ENCODE peak calls at places on chromosomes 13 and 19, in ten cellular contexts. Q is AG08395, D is NCI-H1092, M is SHP77, Y is endodermal cell, E is ACHN, O is dorsolateral prefrontal cortex, W is iris pigment epithelial cell, J is nephron progenitor cell, X is GM23338. G is an unnamed sample.

GRCh38 chr19:39377373-39378362 is 13.2 kb downstream of the PAF1 start:
- DNase-seq in Q (no peak), D (no peak), M (no peak), Y (no peak), E (no peak), O (no peak), W (no peak), J (no peak), X (no peak), G (no peak)

GRCh38 chr13:46495647-46496046 is 57.3 kb upstream of the LRCH1 start:
- DNase-seq in Q (peak; percentile 7), D (no peak), M (no peak), Y (no peak), E (no peak), O (no peak), W (no peak), J (no peak), X (no peak), G (no peak)

GRCh38 chr13:58573742-58574141 is 942.2 kb downstream of the PCDH17 start:
- DNase-seq in Q (no peak), D (no peak), M (no peak), Y (no peak), E (no peak), O (no peak), W (no peak), J (no peak), X (no peak), G (no peak)

GRCh38 chr13:23578411-23579071 is 8.3 kb downstream of the TNFRSF19 start:
- DNase-seq in Q (peak; percentile 61), D (peak; percentile 67), M (peak; percentile 70), Y (peak; percentile 90), E (peak; percentile 76), O (peak; percentile 48), W (peak; percentile 76), J (peak; percentile 75), X (peak; percentile 74), G (peak; percentile 29)

GRCh38 chr19:35040826-35041547 is 534 bp upstream of the HPN start:
- DNase-seq in Q (no peak), D (no peak), M (no peak), Y (peak; percentile 92), E (no peak), O (peak; percentile 83), W (peak; percentile 23), J (peak; percentile 73), X (peak; percentile 93), G (no peak)

GRCh38 chr13:26584713-26585112 is 27.2 kb downstream of the WASF3 start:
- DNase-seq in Q (peak; percentile 82), D (no peak), M (no peak), Y (no peak), E (no peak), O (no peak), W (peak; percentile 65), J (no peak), X (no peak), G (no peak)

GRCh38 chr19:29191005-29191404 is 21.9 kb downstream of the UQCRFS1 start:
- DNase-seq in Q (no peak), D (no peak), M (no peak), Y (no peak), E (no peak), O (no peak), W (no peak), J (no peak), X (no peak), G (no peak)

GRCh38 chr13:98570929-98571372 is 6.0 kb downstream of the STK24 start:
- DNase-seq in Q (no peak), D (no peak), M (peak; percentile 57), Y (no peak), E (peak; percentile 81), O (no peak), W (peak; percentile 52), J (no peak), X (no peak), G (no peak)

GRCh38 chr13:29505950-29506349 is 89.5 kb downstream of the SLC7A1 start:
- DNase-seq in Q (no peak), D (no peak), M (no peak), Y (no peak), E (no peak), O (no peak), W (no peak), J (no peak), X (no peak), G (no peak)

GRCh38 chr13:100269837-100270236 is 180.9 kb downstream of the PCCA start:
- DNase-seq in Q (peak; percentile 55), D (no peak), M (no peak), Y (no peak), E (no peak), O (peak; percentile 38), W (peak; percentile 85), J (no peak), X (no peak), G (no peak)

GRCh38 chr19:1923319-1923718 is 17.7 kb upstream of the CSNK1G2 start:
- DNase-seq in Q (no peak), D (no peak), M (no peak), Y (no peak), E (no peak), O (no peak), W (no peak), J (no peak), X (no peak), G (no peak)

GRCh38 chr19:30371960-30372824 is at the start of gene ZNF536:
- DNase-seq in Q (no peak), D (no peak), M (no peak), Y (no peak), E (no peak), O (peak; percentile 81), W (no peak), J (no peak), X (no peak), G (no peak)

GRCh38 chr19:40799558-40800338 is 757 bp downstream of the EGLN2 start:
- DNase-seq in Q (no peak), D (no peak), M (no peak), Y (no peak), E (peak; percentile 17), O (peak; percentile 58), W (no peak), J (peak; percentile 58), X (peak; percentile 69), G (no peak)

GRCh38 chr19:40502647-40503046 is 35.8 kb downstream of the SPTBN4 start:
- DNase-seq in Q (no peak), D (no peak), M (no peak), Y (peak; percentile 81), E (no peak), O (no peak), W (no peak), J (no peak), X (peak; percentile 71), G (peak; percentile 58)

GRCh38 chr19:42254083-42254849 is 662 bp downstream of the ERF start:
- DNase-seq in Q (no peak), D (no peak), M (peak; percentile 27), Y (peak; percentile 86), E (peak; percentile 58), O (peak; percentile 79), W (peak; percentile 61), J (peak; percentile 80), X (peak; percentile 93), G (peak; percentile 92)